ENCODE peak calls at places on chromosomes 2 and 18, in ten cellular contexts. F is omental fat pad, L is NCI-H1694, W is Daoy, O is hypothalamus, H is NCI-H2029 treated with DMSO at 0.1 percent for 48 hours, U is HAP-1, E is LoVo, Q is HL-60, T is gastrocnemius medialis. Y is an unnamed sample.

GRCh38 chr2:40451926-40452605 is at the start of gene SLC8A1:
- DNase-seq in F (no peak), L (no peak), W (peak), O (no peak), H (no peak), U (peak), E (no peak), Q (peak), T (no peak), Y (peak)

GRCh38 chr2:200968162-200968561 is 4.7 kb upstream of the ORC2 start:
- DNase-seq in F (no peak), L (no peak), W (no peak), O (no peak), H (no peak), U (no peak), E (peak), Q (no peak), T (no peak), Y (no peak)

GRCh38 chr18:45248240-45248903 is 366.9 kb upstream of the SLC14A2 start:
- DNase-seq in F (no peak), L (no peak), W (no peak), O (no peak), H (no peak), U (no peak), E (no peak), Q (no peak), T (no peak), Y (no peak)

GRCh38 chr18:57942493-57942892 is 101.5 kb upstream of the NEDD4L start:
- DNase-seq in F (no peak), L (no peak), W (no peak), O (no peak), H (no peak), U (peak), E (no peak), Q (no peak), T (no peak), Y (no peak)

GRCh38 chr2:197909377-197909776 is 105.0 kb downstream of the PLCL1 start:
- DNase-seq in F (no peak), L (no peak), W (peak), O (no peak), H (no peak), U (no peak), E (no peak), Q (no peak), T (no peak), Y (no peak)

GRCh38 chr18:57084331-57085298 is 62.3 kb upstream of the BOD1L2 start:
- DNase-seq in F (no peak), L (no peak), W (peak), O (no peak), H (no peak), U (no peak), E (no peak), Q (peak), T (no peak), Y (no peak)

GRCh38 chr2:218024336-218024735 is 21.5 kb upstream of the TNS1 start:
- DNase-seq in F (no peak), L (no peak), W (no peak), O (no peak), H (no peak), U (peak), E (no peak), Q (no peak), T (no peak), Y (no peak)

GRCh38 chr2:59184281-59185020 is 943.3 kb upstream of the FANCL start:
- DNase-seq in F (no peak), L (no peak), W (peak), O (no peak), H (no peak), U (no peak), E (no peak), Q (no peak), T (no peak), Y (no peak)

GRCh38 chr2:58571181-58571852 is 330.2 kb upstream of the FANCL start:
- DNase-seq in F (no peak), L (peak), W (peak), O (no peak), H (peak), U (peak), E (peak), Q (peak), T (no peak), Y (peak)

GRCh38 chr2:127515383-127515915 is 10.8 kb downstream of the IWS1 start:
- DNase-seq in F (no peak), L (no peak), W (no peak), O (no peak), H (no peak), U (peak), E (no peak), Q (no peak), T (no peak), Y (no peak)

GRCh38 chr2:45049937-45050336 is 40.7 kb upstream of the SIX2 start:
- DNase-seq in F (no peak), L (no peak), W (no peak), O (no peak), H (no peak), U (no peak), E (no peak), Q (no peak), T (no peak), Y (no peak)

GRCh38 chr2:148517822-148518221 is 126.7 kb upstream of the EPC2 start:
- DNase-seq in F (no peak), L (no peak), W (no peak), O (no peak), H (no peak), U (no peak), E (no peak), Q (no peak), T (no peak), Y (no peak)

GRCh38 chr2:234025475-234025874 is 25.0 kb upstream of the SPP2 start:
- DNase-seq in F (no peak), L (no peak), W (no peak), O (no peak), H (no peak), U (no peak), E (no peak), Q (no peak), T (no peak), Y (no peak)

GRCh38 chr2:85797959-85798358 is 44.2 kb downstream of the ATOH8 start:
- DNase-seq in F (peak), L (no peak), W (no peak), O (no peak), H (no peak), U (peak), E (no peak), Q (no peak), T (no peak), Y (peak)

GRCh38 chr2:96547751-96548161 is 11.2 kb downstream of the ARID5A start:
- DNase-seq in F (no peak), L (no peak), W (no peak), O (no peak), H (no peak), U (peak), E (no peak), Q (no peak), T (no peak), Y (no peak)

GRCh38 chr2:83368916-83369315 is 1090.2 kb downstream of the SUCLG1 start:
- DNase-seq in F (no peak), L (no peak), W (no peak), O (no peak), H (no peak), U (no peak), E (no peak), Q (no peak), T (no peak), Y (no peak)

GRCh38 chr2:45497355-45497754 is 113.7 kb downstream of the SRBD1 start:
- DNase-seq in F (no peak), L (no peak), W (no peak), O (no peak), H (no peak), U (peak), E (no peak), Q (no peak), T (no peak), Y (no peak)

GRCh38 chr2:234304945-234305344 is 191.9 kb downstream of the ARL4C start:
- DNase-seq in F (no peak), L (no peak), W (peak), O (no peak), H (no peak), U (peak), E (peak), Q (no peak), T (no peak), Y (peak)

GRCh38 chr2:33421820-33422219 is 54.6 kb upstream of the RASGRP3 start:
- DNase-seq in F (no peak), L (no peak), W (peak), O (no peak), H (no peak), U (no peak), E (no peak), Q (no peak), T (no peak), Y (no peak)

GRCh38 chr18:58417752-58418151 is 211.1 kb downstream of the ALPK2 start:
- DNase-seq in F (no peak), L (no peak), W (no peak), O (no peak), H (no peak), U (no peak), E (no peak), Q (no peak), T (no peak), Y (no peak)

GRCh38 chr18:44957440-44957839 is 276.8 kb downstream of the SETBP1 start:
- DNase-seq in F (no peak), L (no peak), W (peak), O (no peak), H (peak), U (no peak), E (no peak), Q (no peak), T (no peak), Y (no peak)

GRCh38 chr2:234187646-234188174 is 137.2 kb downstream of the SPP2 start:
- DNase-seq in F (no peak), L (no peak), W (no peak), O (no peak), H (no peak), U (no peak), E (no peak), Q (no peak), T (no peak), Y (no peak)

GRCh38 chr18:22176622-22177495 is 7.5 kb downstream of the GATA6 start:
- DNase-seq in F (no peak), L (no peak), W (no peak), O (no peak), H (no peak), U (no peak), E (no peak), Q (no peak), T (no peak), Y (no peak)

GRCh38 chr2:172698041-172698863 is 37.4 kb upstream of the RAPGEF4 start:
- DNase-seq in F (no peak), L (no peak), W (peak), O (no peak), H (no peak), U (no peak), E (peak), Q (peak), T (no peak), Y (peak)

GRCh38 chr2:193332938-193333337 is 1138.2 kb upstream of the TMEFF2 start:
- DNase-seq in F (no peak), L (no peak), W (no peak), O (no peak), H (no peak), U (no peak), E (no peak), Q (no peak), T (no peak), Y (no peak)

GRCh38 chr2:85961053-85961452 is 72.3 kb upstream of the ST3GAL5 start:
- DNase-seq in F (no peak), L (no peak), W (no peak), O (no peak), H (no peak), U (no peak), E (no peak), Q (no peak), T (no peak), Y (peak)

GRCh38 chr18:331231-331771 is 63.5 kb upstream of the THOC1 start:
- DNase-seq in F (no peak), L (no peak), W (peak), O (no peak), H (no peak), U (no peak), E (no peak), Q (no peak), T (peak), Y (no peak)

GRCh38 chr2:120613742-120614481 is 121.8 kb upstream of the GLI2 start:
- DNase-seq in F (no peak), L (no peak), W (no peak), O (no peak), H (no peak), U (no peak), E (no peak), Q (no peak), T (no peak), Y (no peak)

GRCh38 chr2:238499731-238500570 is 73.2 kb downstream of the ASB1 start:
- DNase-seq in F (no peak), L (no peak), W (peak), O (no peak), H (no peak), U (no peak), E (no peak), Q (no peak), T (no peak), Y (no peak)

GRCh38 chr2:3201296-3201695 is 176.3 kb downstream of the EIPR1 start:
- DNase-seq in F (no peak), L (no peak), W (no peak), O (no peak), H (no peak), U (no peak), E (no peak), Q (no peak), T (no peak), Y (no peak)

GRCh38 chr2:43192039-43192438 is 34.4 kb downstream of the ZFP36L2 start:
- DNase-seq in F (no peak), L (no peak), W (no peak), O (no peak), H (no peak), U (no peak), E (no peak), Q (no peak), T (no peak), Y (no peak)

GRCh38 chr18:1014951-1015627 is 110.4 kb downstream of the ADCYAP1 start:
- DNase-seq in F (no peak), L (no peak), W (peak), O (no peak), H (no peak), U (peak), E (no peak), Q (no peak), T (no peak), Y (peak)

GRCh38 chr2:46967990-46968647 is 52.5 kb upstream of the MCFD2 start:
- DNase-seq in F (peak), L (no peak), W (peak), O (peak), H (no peak), U (no peak), E (peak), Q (no peak), T (peak), Y (peak)

Y was measured in Caki2.